ENCODE peak calls at places on chromosomes 13 and 19, in seven cellular contexts. H is iPS-NIHi11; Z is mesothelial cell of epicardium; G is fibroblast of lung; V is stimulated activated naive CD8-positive, alpha-beta T cell treated with anti-CD3 and anti-CD28 coated beads, Interleukin-15, Interleukin-2, amounts not matched to agents 100 U/mL and 50 U/mL, for 24 hours; F is RPMI7951; O is astrocyte of the cerebellum. L is an unnamed sample.

GRCh38 chr19:2330255-2330631 is 1.8 kb downstream of the SPPL2B start:
- DNase-seq in H (no peak), Z (no peak), G (no peak), V (no peak), F (no peak), O (no peak), L (no peak)

GRCh38 chr19:495440-496332 is 600 bp upstream of the MADCAM1 start:
- DNase-seq in H (peak; percentile 78), Z (peak; percentile 66), G (peak; percentile 20), V (peak; percentile 73), F (peak; percentile 64), O (no peak), L (no peak)

GRCh38 chr19:28465317-28466086 is 747.4 kb downstream of the UQCRFS1 start:
- DNase-seq in H (no peak), Z (no peak), G (no peak), V (no peak), F (no peak), O (no peak), L (no peak)

GRCh38 chr19:16771618-16772017 is 52.0 kb downstream of the NWD1 start:
- DNase-seq in H (peak; percentile 93), Z (peak; percentile 83), G (peak; percentile 85), V (peak; percentile 80), F (peak; percentile 72), O (peak; percentile 66), L (peak; percentile 80)

GRCh38 chr19:17765069-17765618 is 13.9 kb downstream of the FCHO1 start:
- DNase-seq in H (no peak), Z (no peak), G (no peak), V (no peak), F (peak; percentile 67), O (no peak), L (no peak)

GRCh38 chr13:109684836-109685602 is 101.4 kb downstream of the IRS2 start:
- DNase-seq in H (peak; percentile 56), Z (no peak), G (peak; percentile 64), V (no peak), F (no peak), O (no peak), L (no peak)

GRCh38 chr13:84130739-84131138 is 248.5 kb upstream of the SLITRK1 start:
- DNase-seq in H (no peak), Z (no peak), G (no peak), V (no peak), F (no peak), O (no peak), L (no peak)

GRCh38 chr13:98366959-98367358 is 189.9 kb upstream of the RNF113B start:
- DNase-seq in H (no peak), Z (no peak), G (no peak), V (no peak), F (no peak), O (no peak), L (no peak)

GRCh38 chr13:79671420-79671819 is 190.5 kb downstream of the NDFIP2 start:
- DNase-seq in H (no peak), Z (no peak), G (no peak), V (no peak), F (no peak), O (no peak), L (no peak)

GRCh38 chr13:69641773-69642172 is 465.9 kb upstream of the ATXN8OS start:
- DNase-seq in H (no peak), Z (no peak), G (no peak), V (no peak), F (no peak), O (no peak), L (no peak)

GRCh38 chr13:96053003-96053703 is at the start of gene UGGT2:
- DNase-seq in H (peak; percentile 98), Z (peak; percentile 91), G (peak; percentile 95), V (peak; percentile 42), F (peak; percentile 91), O (peak; percentile 83), L (peak; percentile 98)

GRCh38 chr19:3154957-3155736 is 19.3 kb downstream of the GNA15 start:
- DNase-seq in H (no peak), Z (no peak), G (peak; percentile 97), V (peak; percentile 85), F (peak; percentile 100), O (peak; percentile 66), L (peak; percentile 87)

GRCh38 chr13:25678398-25678797 is 306.6 kb downstream of the ATP8A2 start:
- DNase-seq in H (no peak), Z (no peak), G (no peak), V (no peak), F (no peak), O (no peak), L (no peak)

GRCh38 chr13:112783946-112784500 is 94.2 kb downstream of the ATP11A start:
- DNase-seq in H (no peak), Z (no peak), G (no peak), V (no peak), F (no peak), O (no peak), L (no peak)

GRCh38 chr13:102972191-102972590 is 94.0 kb downstream of the SLC10A2 start:
- DNase-seq in H (no peak), Z (no peak), G (no peak), V (no peak), F (no peak), O (no peak), L (no peak)

GRCh38 chr13:40169476-40169875 is 497.0 kb downstream of the FOXO1 start:
- DNase-seq in H (no peak), Z (no peak), G (no peak), V (no peak), F (no peak), O (no peak), L (no peak)

GRCh38 chr13:77002590-77003190 is 10.8 kb downstream of the CLN5 start:
- DNase-seq in H (peak; percentile 14), Z (no peak), G (peak; percentile 61), V (no peak), F (no peak), O (no peak), L (no peak)

GRCh38 chr13:57640582-57640981 is 9.0 kb downstream of the PCDH17 start:
- DNase-seq in H (no peak), Z (no peak), G (no peak), V (no peak), F (no peak), O (no peak), L (no peak)

GRCh38 chr19:18487576-18488402 is 34.1 kb downstream of the ELL start:
- DNase-seq in H (no peak), Z (no peak), G (no peak), V (no peak), F (no peak), O (no peak), L (no peak)

GRCh38 chr19:13834308-13834790 is 39.1 kb downstream of the ZSWIM4 start:
- DNase-seq in H (no peak), Z (no peak), G (no peak), V (no peak), F (peak; percentile 70), O (no peak), L (no peak)

GRCh38 chr19:10505583-10506229 is 2.5 kb upstream of the KEAP1 start:
- DNase-seq in H (peak; percentile 72), Z (peak; percentile 74), G (peak; percentile 64), V (peak; percentile 90), F (peak; percentile 35), O (peak; percentile 8), L (peak; percentile 79)

GRCh38 chr19:51327066-51327985 is 14.6 kb downstream of the VSIG10L start:
- DNase-seq in H (peak; percentile 97), Z (no peak), G (peak; percentile 41), V (peak; percentile 73), F (peak; percentile 61), O (no peak), L (peak; percentile 91)

GRCh38 chr19:38869836-38870607 is 8.1 kb downstream of the RINL start:
- DNase-seq in H (peak; percentile 87), Z (peak; percentile 75), G (peak; percentile 44), V (peak; percentile 96), F (peak; percentile 77), O (no peak), L (peak; percentile 93)

GRCh38 chr19:29526730-29527499 is 1.1 kb downstream of the VSTM2B start:
- DNase-seq in H (peak; percentile 54), Z (no peak), G (no peak), V (peak; percentile 53), F (no peak), O (no peak), L (peak; percentile 69)

GRCh38 chr19:50679177-50680125 is 30.2 kb downstream of the C19orf81 start:
- DNase-seq in H (peak; percentile 90), Z (peak; percentile 86), G (peak; percentile 52), V (peak; percentile 83), F (peak; percentile 78), O (no peak), L (peak; percentile 97)

GRCh38 chr13:43316997-43317396 is 293.6 kb downstream of the DNAJC15 start:
- DNase-seq in H (no peak), Z (no peak), G (peak; percentile 68), V (no peak), F (peak; percentile 78), O (peak; percentile 39), L (no peak)

GRCh38 chr13:103539265-103539664 is 473.0 kb upstream of the SLC10A2 start:
- DNase-seq in H (peak; percentile 23), Z (no peak), G (no peak), V (no peak), F (no peak), O (no peak), L (no peak)

GRCh38 chr19:1514986-1515721 is 2.3 kb upstream of the ADAMTSL5 start:
- DNase-seq in H (no peak), Z (no peak), G (no peak), V (no peak), F (no peak), O (no peak), L (no peak)

GRCh38 chr19:45455707-45456499 is 11.9 kb upstream of the FOSB start:
- DNase-seq in H (peak; percentile 90), Z (peak; percentile 90), G (peak; percentile 98), V (peak; percentile 82), F (peak; percentile 99), O (peak; percentile 98), L (peak; percentile 74)

GRCh38 chr19:1076951-1077350 is 10.0 kb downstream of the ARHGAP45 start:
- DNase-seq in H (no peak), Z (no peak), G (no peak), V (peak; percentile 87), F (no peak), O (no peak), L (peak; percentile 96)

GRCh38 chr19:1068111-1069001 is 1.4 kb downstream of the ARHGAP45 start:
- DNase-seq in H (no peak), Z (no peak), G (no peak), V (peak; percentile 78), F (no peak), O (no peak), L (peak; percentile 72)

GRCh38 chr19:51129716-51130115 is 5.0 kb downstream of the SIGLEC9 start:
- DNase-seq in H (no peak), Z (no peak), G (no peak), V (no peak), F (no peak), O (no peak), L (no peak)

GRCh38 chr13:74270018-74270417 is 135.8 kb upstream of the KLF12 start:
- DNase-seq in H (no peak), Z (no peak), G (no peak), V (no peak), F (no peak), O (no peak), L (no peak)

GRCh38 chr13:75153834-75154233 is 328.1 kb downstream of the TBC1D4 start:
- DNase-seq in H (no peak), Z (no peak), G (peak; percentile 44), V (no peak), F (no peak), O (no peak), L (no peak)

L was measured in GM20000.